ENCODE peak calls at places on chromosomes 11 and 22, in seven cellular contexts. Z is right cardiac atrium, X is heart right ventricle, L is aorta, F is PC-3, C is lung, G is IMR-90. W is an unnamed sample.

GRCh38 chr11:1953489-1954284 is 6.6 kb downstream of the MRPL23 start:
- ATAC-seq in Z (peak; percentile 64), X (peak; percentile 70), L (no peak), F (peak; percentile 31), C (no peak), G (peak; percentile 49), W (peak; percentile 64)

GRCh38 chr11:69899957-69900821 is 81.0 kb upstream of the FGF3 start:
- ATAC-seq in Z (peak; percentile 52), X (no peak), L (no peak), F (peak; percentile 64), C (peak; percentile 19), G (peak; percentile 69), W (no peak)

GRCh38 chr11:8371516-8371884 is 107.8 kb upstream of the LMO1 start:
- ATAC-seq in Z (no peak), X (no peak), L (no peak), F (no peak), C (no peak), G (no peak), W (no peak)

GRCh38 chr11:109320595-109320994 is 101.4 kb upstream of the C11orf87 start:
- ATAC-seq in Z (no peak), X (no peak), L (no peak), F (peak; percentile 64), C (no peak), G (no peak), W (no peak)

GRCh38 chr11:95989216-95989615 is 65.3 kb upstream of the MTMR2 start:
- ATAC-seq in Z (no peak), X (no peak), L (no peak), F (no peak), C (no peak), G (no peak), W (no peak)

GRCh38 chr11:69357458-69358397 is 63.8 kb downstream of the MYEOV start:
- ATAC-seq in Z (peak; percentile 15), X (no peak), L (no peak), F (no peak), C (no peak), G (no peak), W (no peak)

GRCh38 chr11:17978553-17979287 is 34.1 kb downstream of the SERGEF start:
- ATAC-seq in Z (peak; percentile 74), X (peak; percentile 76), L (peak; percentile 49), F (peak; percentile 97), C (peak; percentile 42), G (peak; percentile 96), W (no peak)

GRCh38 chr11:34150494-34151151 is 45.2 kb downstream of the NAT10 start:
- ATAC-seq in Z (no peak), X (no peak), L (no peak), F (no peak), C (no peak), G (no peak), W (no peak)

GRCh38 chr22:33860386-33860785 is 59.9 kb downstream of the LARGE1 start:
- ATAC-seq in Z (no peak), X (no peak), L (no peak), F (no peak), C (no peak), G (no peak), W (no peak)

GRCh38 chr22:29475550-29475949 is 4.5 kb upstream of the NEFH start:
- ATAC-seq in Z (no peak), X (no peak), L (no peak), F (no peak), C (no peak), G (no peak), W (no peak)

GRCh38 chr11:94196363-94196762 is 67.7 kb downstream of the PANX1 start:
- ATAC-seq in Z (no peak), X (no peak), L (no peak), F (peak; percentile 53), C (no peak), G (no peak), W (no peak)

GRCh38 chr22:42333544-42333943 is 63.1 kb upstream of the TCF20 start:
- ATAC-seq in Z (no peak), X (no peak), L (no peak), F (no peak), C (no peak), G (no peak), W (no peak)

GRCh38 chr11:70331901-70332300 is 61.4 kb downstream of the PPFIA1 start:
- ATAC-seq in Z (no peak), X (peak; percentile 93), L (no peak), F (no peak), C (no peak), G (no peak), W (no peak)

GRCh38 chr22:30262917-30263741 is 3.5 kb downstream of the OSM start:
- ATAC-seq in Z (no peak), X (peak; percentile 49), L (peak; percentile 67), F (peak; percentile 48), C (no peak), G (peak; percentile 87), W (no peak)

GRCh38 chr22:37746366-37747089 is 49.7 kb downstream of the TRIOBP start:
- ATAC-seq in Z (peak; percentile 9), X (no peak), L (peak; percentile 28), F (no peak), C (no peak), G (peak; percentile 10), W (peak; percentile 0)

GRCh38 chr11:101949846-101950245 is 33.5 kb upstream of the ANGPTL5 start:
- ATAC-seq in Z (no peak), X (no peak), L (no peak), F (no peak), C (no peak), G (no peak), W (no peak)

GRCh38 chr11:46149342-46149741 is 28.1 kb upstream of the PHF21A start:
- ATAC-seq in Z (no peak), X (no peak), L (no peak), F (no peak), C (no peak), G (no peak), W (no peak)

GRCh38 chr11:79544324-79544723 is 103.5 kb upstream of the TENM4 start:
- ATAC-seq in Z (no peak), X (no peak), L (no peak), F (no peak), C (no peak), G (no peak), W (no peak)
- H3K4me1 ChIP-seq in Z (no peaks in the 10 kb centered on the region), X (no peaks in the 10 kb centered on the region), L (no peaks in the 10 kb centered on the region), F (no peaks in the 10 kb centered on the region), C (no peaks in the 10 kb centered on the region), G (no peaks in the 10 kb centered on the region), W (no peaks in the 10 kb centered on the region)

GRCh38 chr11:15744693-15745092 is 611.7 kb downstream of the SOX6 start:
- ATAC-seq in Z (no peak), X (no peak), L (no peak), F (no peak), C (no peak), G (no peak), W (no peak)
- H3K4me1 ChIP-seq in Z (no peaks in the 10 kb centered on the region), X (peaks cover 12% of the 10 kb centered on the region), L (no peaks in the 10 kb centered on the region), F (no peaks in the 10 kb centered on the region), C (no peaks in the 10 kb centered on the region), G (peaks cover 19% of the 10 kb centered on the region), W (no peaks in the 10 kb centered on the region)

DNA sequence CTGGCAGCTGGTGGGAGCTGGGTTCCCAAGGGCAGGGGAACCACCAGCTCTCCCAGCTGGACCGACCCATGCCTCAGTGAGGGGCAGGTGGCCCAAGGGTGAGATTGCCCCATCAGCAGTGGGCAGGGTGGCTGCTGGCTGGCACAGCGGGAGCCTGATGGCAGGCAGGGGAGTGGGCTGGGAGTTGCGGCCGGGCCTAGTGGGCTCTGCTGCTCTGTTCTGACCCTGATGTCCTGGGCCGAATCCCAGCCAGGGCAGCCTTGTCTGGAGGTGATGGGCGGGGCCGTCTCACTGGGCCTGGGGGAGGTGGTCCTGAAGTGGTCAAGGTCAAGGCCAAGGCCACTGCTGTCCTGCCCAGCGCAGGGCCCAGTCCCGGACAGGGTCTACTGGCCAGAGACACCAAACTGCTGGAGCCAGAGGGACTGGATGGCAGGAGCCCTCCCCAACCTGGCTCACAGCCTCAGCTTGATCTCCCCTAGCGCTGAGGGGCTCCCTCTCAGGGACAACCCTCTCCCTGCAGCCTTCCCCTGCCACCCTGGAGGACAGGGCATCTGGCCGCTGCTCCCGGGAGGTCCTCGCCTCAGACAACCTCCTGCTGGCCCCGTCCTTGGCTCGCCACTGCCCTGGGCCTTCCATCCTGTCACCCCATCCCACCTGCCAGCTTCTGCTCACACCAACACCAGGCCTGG is 26.5 kb upstream of the PPARA start:
- ATAC-seq in Z (no peak), X (no peak), L (no peak), F (no peak), C (no peak), G (no peak), W (no peak)
- H3K4me1 ChIP-seq in Z (no peaks in the 10 kb centered on the region), X (peaks cover 21% of the 10 kb centered on the region), L (no peaks in the 10 kb centered on the region), F (peaks cover 7% of the 10 kb centered on the region), C (no peaks in the 10 kb centered on the region), G (peaks cover 8% of the 10 kb centered on the region), W (peaks cover 7% of the 10 kb centered on the region)

DNA sequence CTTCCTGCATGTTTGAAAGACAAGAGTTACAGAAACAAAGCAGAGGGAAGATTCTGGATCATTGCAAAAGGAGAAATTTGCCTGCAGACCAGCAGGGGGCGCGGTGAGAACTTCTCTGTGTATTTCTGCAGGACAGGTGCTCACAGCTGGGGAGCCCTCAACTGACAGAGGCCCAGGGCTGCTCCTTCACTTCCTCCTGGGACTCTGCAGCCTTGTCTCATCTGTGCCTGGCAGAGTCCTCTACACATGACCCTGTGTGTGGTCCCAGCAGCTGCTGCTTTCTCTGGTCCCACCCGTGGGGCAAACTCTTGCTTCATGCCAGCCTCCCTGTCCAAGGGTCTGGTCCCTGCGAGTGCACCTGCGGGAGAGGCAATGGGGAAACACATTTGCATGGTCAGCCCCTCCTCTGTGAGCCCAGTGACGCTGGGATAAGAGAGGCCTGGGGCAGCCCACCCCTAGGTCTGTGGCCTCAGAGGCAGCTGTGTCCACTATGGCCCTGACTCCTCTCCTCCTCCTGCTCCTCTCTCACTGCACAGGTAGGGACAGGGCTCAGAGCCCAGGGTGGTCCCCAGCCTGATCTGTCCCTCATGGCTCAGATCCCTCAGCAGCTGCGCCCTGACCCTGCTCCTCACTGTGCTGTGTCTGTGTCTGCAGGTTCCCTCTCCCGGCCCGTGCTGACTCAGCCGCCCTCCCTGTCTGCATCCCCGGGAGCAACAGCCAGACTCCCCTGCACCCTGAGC is 43.2 kb upstream of the VPREB1 start:
- ATAC-seq in Z (no peak), X (peak; percentile 64), L (peak; percentile 23), F (peak; percentile 33), C (no peak), G (peak; percentile 62), W (no peak)
- H3K4me1 ChIP-seq in Z (no peaks in the 10 kb centered on the region), X (no peaks in the 10 kb centered on the region), L (no peaks in the 10 kb centered on the region), F (no peaks in the 10 kb centered on the region), C (no peaks in the 10 kb centered on the region), G (no peaks in the 10 kb centered on the region), W (no peaks in the 10 kb centered on the region)

DNA sequence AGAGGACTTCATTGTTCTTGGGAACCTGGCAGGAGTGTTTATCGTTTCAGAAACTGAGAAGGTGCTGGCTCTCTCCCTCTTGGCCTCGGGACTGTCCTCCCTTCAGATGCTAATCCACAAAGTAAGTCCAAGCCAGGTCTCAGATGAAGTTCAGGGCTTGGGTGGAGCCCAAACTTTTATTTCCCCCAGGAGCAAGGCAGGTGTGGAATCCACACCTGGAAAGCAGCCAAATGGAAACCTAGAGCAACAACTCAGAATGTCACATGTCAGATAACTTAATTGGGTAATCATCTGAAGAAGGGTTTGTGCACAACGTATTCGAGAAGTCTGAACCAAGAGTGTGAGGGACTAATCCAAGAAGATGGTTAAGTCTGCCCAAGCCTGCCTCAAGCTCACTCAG is 119.1 kb downstream of the ME3 start:
- ATAC-seq in Z (no peak), X (no peak), L (no peak), F (no peak), C (no peak), G (no peak), W (no peak)
- H3K4me1 ChIP-seq in Z (peaks cover 27% of the 10 kb centered on the region), X (peaks cover 33% of the 10 kb centered on the region), L (peaks cover 5% of the 10 kb centered on the region), F (peaks cover 20% of the 10 kb centered on the region), C (peaks cover 20% of the 10 kb centered on the region), G (peaks cover 15% of the 10 kb centered on the region), W (peaks cover 9% of the 10 kb centered on the region)

GRCh38 chr22:46577361-46578249 is 40.2 kb upstream of the CELSR1 start:
- ATAC-seq in Z (no peak), X (no peak), L (no peak), F (no peak), C (no peak), G (peak; percentile 28), W (peak; percentile 23)
- H3K4me1 ChIP-seq in Z (peaks cover 27% of the 10 kb centered on the region), X (peaks cover 80% of the 10 kb centered on the region), L (no peaks in the 10 kb centered on the region), F (peaks cover 29% of the 10 kb centered on the region), C (peaks cover 16% of the 10 kb centered on the region), G (peaks cover 16% of the 10 kb centered on the region), W (peaks cover 55% of the 10 kb centered on the region)

W was measured in gastroesophageal sphincter.